ENCODE peak calls at places on chromosome 6, in five cellular contexts. One of them, this sample, is unnamed. For H3K36me3, the result is how much of the 10 kb centered on the place peaks cover.

GRCh38 chr6:130969807-130970491 is 93.1 kb downstream of the EPB41L2 start:
- DNase-seq in left ventricle myocardium inferior: peak
- DNase-seq in heart left ventricle: peak
- DNase-seq in heart right ventricle: peak
- DNase-seq in thoracic aorta: no peak
- DNase-seq in this sample: peak

GRCh38 chr6:82143041-82143481 is 104.5 kb downstream of the IBTK start:
- DNase-seq in left ventricle myocardium inferior: no peak
- DNase-seq in heart left ventricle: no peak
- DNase-seq in heart right ventricle: peak
- DNase-seq in thoracic aorta: no peak
- DNase-seq in this sample: no peak

GRCh38 chr6:39377530-39377929 is 55.0 kb upstream of the KCNK16 start:
- DNase-seq in left ventricle myocardium inferior: peak
- DNase-seq in heart left ventricle: peak
- DNase-seq in heart right ventricle: peak
- DNase-seq in thoracic aorta: no peak
- DNase-seq in this sample: peak

GRCh38 chr6:30418448-30418847 is 70.9 kb upstream of the HLA-E start:
- DNase-seq in left ventricle myocardium inferior: no peak
- DNase-seq in heart left ventricle: no peak
- DNase-seq in heart right ventricle: no peak
- DNase-seq in thoracic aorta: no peak
- DNase-seq in this sample: no peak

GRCh38 chr6:11329841-11330765 is 97.6 kb upstream of the NEDD9 start:
- DNase-seq in left ventricle myocardium inferior: no peak
- DNase-seq in heart left ventricle: no peak
- DNase-seq in heart right ventricle: no peak
- DNase-seq in thoracic aorta: no peak
- DNase-seq in this sample: no peak

GRCh38 chr6:24603241-24603640 is 42.8 kb downstream of the KIAA0319 start:
- DNase-seq in left ventricle myocardium inferior: no peak
- DNase-seq in heart left ventricle: no peak
- DNase-seq in heart right ventricle: no peak
- DNase-seq in thoracic aorta: no peak
- DNase-seq in this sample: no peak

GRCh38 chr6:106688177-106688951 is 59.0 kb downstream of the QRSL1 start:
- DNase-seq in left ventricle myocardium inferior: no peak
- DNase-seq in heart left ventricle: no peak
- DNase-seq in heart right ventricle: no peak
- DNase-seq in thoracic aorta: no peak
- DNase-seq in this sample: no peak

GRCh38 chr6:147194652-147195403 is 9.4 kb upstream of the STXBP5 start:
- DNase-seq in left ventricle myocardium inferior: no peak
- DNase-seq in heart left ventricle: no peak
- DNase-seq in heart right ventricle: no peak
- DNase-seq in thoracic aorta: no peak
- DNase-seq in this sample: no peak

GRCh38 chr6:8562133-8562532 is 126.8 kb upstream of the SLC35B3 start:
- DNase-seq in left ventricle myocardium inferior: no peak
- DNase-seq in heart left ventricle: no peak
- DNase-seq in heart right ventricle: no peak
- DNase-seq in thoracic aorta: no peak
- DNase-seq in this sample: no peak

GRCh38 chr6:151014404-151015150 is 149.1 kb downstream of the MTHFD1L start:
- DNase-seq in left ventricle myocardium inferior: peak
- DNase-seq in heart left ventricle: peak
- DNase-seq in heart right ventricle: peak
- DNase-seq in thoracic aorta: no peak
- DNase-seq in this sample: peak

GRCh38 chr6:12605888-12606345 is 110.7 kb upstream of the PHACTR1 start:
- DNase-seq in left ventricle myocardium inferior: peak
- DNase-seq in heart left ventricle: peak
- DNase-seq in heart right ventricle: peak
- DNase-seq in thoracic aorta: peak
- DNase-seq in this sample: no peak

GRCh38 chr6:7882505-7883257 is 27.9 kb downstream of the TXNDC5 start:
- DNase-seq in left ventricle myocardium inferior: no peak
- DNase-seq in heart left ventricle: no peak
- DNase-seq in heart right ventricle: no peak
- DNase-seq in thoracic aorta: no peak
- DNase-seq in this sample: no peak

GRCh38 chr6:52984247-52984646 is 10.8 kb downstream of the GSTA4 start:
- DNase-seq in left ventricle myocardium inferior: no peak
- DNase-seq in heart left ventricle: no peak
- DNase-seq in heart right ventricle: no peak
- DNase-seq in thoracic aorta: no peak
- DNase-seq in this sample: no peak

GRCh38 chr6:158639056-158639455 is 5.5 kb downstream of the DYNLT1 start:
- DNase-seq in left ventricle myocardium inferior: no peak
- DNase-seq in heart left ventricle: no peak
- DNase-seq in heart right ventricle: no peak
- DNase-seq in thoracic aorta: no peak
- DNase-seq in this sample: peak

GRCh38 chr6:16766836-16767745 is 5.8 kb upstream of the ATXN1 start:
- DNase-seq in left ventricle myocardium inferior: no peak
- DNase-seq in heart left ventricle: no peak
- DNase-seq in heart right ventricle: no peak
- DNase-seq in thoracic aorta: no peak
- DNase-seq in this sample: no peak

GRCh38 chr6:21732731-21733130 is 139.2 kb downstream of the SOX4 start:
- DNase-seq in left ventricle myocardium inferior: no peak
- DNase-seq in heart left ventricle: no peak
- DNase-seq in heart right ventricle: no peak
- DNase-seq in thoracic aorta: no peak
- DNase-seq in this sample: no peak
- H3K27ac ChIP-seq in left ventricle myocardium inferior: no peak
- H3K27ac ChIP-seq in heart left ventricle: no peak
- H3K27ac ChIP-seq in heart right ventricle: no peak
- H3K27ac ChIP-seq in thoracic aorta: no peak
- H3K27ac ChIP-seq in this sample: no peak

DNA sequence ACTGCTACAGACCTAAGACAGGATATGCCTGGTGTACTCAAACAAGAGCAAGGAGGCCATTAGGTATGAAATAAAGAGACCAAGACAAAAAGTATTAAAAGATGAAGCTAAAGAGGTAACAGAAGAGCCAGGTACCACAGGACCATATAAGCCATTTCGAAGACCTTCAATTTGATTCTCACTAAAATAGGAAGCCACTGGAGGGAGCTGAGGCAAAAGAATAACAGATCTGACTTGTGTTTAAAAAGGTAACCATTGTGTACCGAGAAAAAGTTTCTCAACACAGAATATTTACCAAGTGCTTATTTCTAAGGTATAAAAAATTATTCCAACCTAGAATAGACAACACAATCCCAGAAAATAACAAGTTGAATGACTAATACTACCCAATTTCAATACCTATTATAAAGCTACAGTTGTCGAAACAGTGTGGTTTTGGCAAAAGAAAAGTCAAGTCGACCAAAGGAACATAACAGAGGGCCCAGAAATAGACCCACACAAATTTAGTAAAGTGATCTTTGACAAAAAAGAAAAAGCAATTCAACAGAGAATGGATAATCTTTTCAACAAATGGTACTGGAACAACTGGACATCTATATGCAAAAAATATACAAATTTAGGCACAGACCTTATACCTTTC is 125.3 kb upstream of the DST start:
- DNase-seq in left ventricle myocardium inferior: no peak
- DNase-seq in heart left ventricle: no peak
- DNase-seq in heart right ventricle: no peak
- DNase-seq in thoracic aorta: no peak
- DNase-seq in this sample: no peak
- TF ChIP-seq CTCF in left ventricle myocardium inferior: peak
- TF ChIP-seq CTCF in heart left ventricle: no peak
- TF ChIP-seq CTCF in heart right ventricle: peak
- TF ChIP-seq CTCF in thoracic aorta: no peak
- TF ChIP-seq CTCF in this sample: peak

GRCh38 chr6:42783876-42784738 is 2.3 kb downstream of the BICRAL start:
- DNase-seq in left ventricle myocardium inferior: no peak
- DNase-seq in heart left ventricle: no peak
- DNase-seq in heart right ventricle: no peak
- DNase-seq in thoracic aorta: no peak
- DNase-seq in this sample: no peak
- H3K36me3 ChIP-seq in left ventricle myocardium inferior: under half
- H3K36me3 ChIP-seq in heart left ventricle: under half
- H3K36me3 ChIP-seq in heart right ventricle: under half
- H3K36me3 ChIP-seq in thoracic aorta: under half
- H3K36me3 ChIP-seq in this sample: under half

GRCh38 chr6:2763876-2764540 is 1.2 kb upstream of the WRNIP1 start:
- DNase-seq in left ventricle myocardium inferior: no peak
- DNase-seq in heart left ventricle: no peak
- DNase-seq in heart right ventricle: no peak
- DNase-seq in thoracic aorta: no peak
- DNase-seq in this sample: no peak
- H3K27ac ChIP-seq in left ventricle myocardium inferior: peak
- H3K27ac ChIP-seq in heart left ventricle: peak
- H3K27ac ChIP-seq in heart right ventricle: no peak
- H3K27ac ChIP-seq in thoracic aorta: peak
- H3K27ac ChIP-seq in this sample: peak

DNA sequence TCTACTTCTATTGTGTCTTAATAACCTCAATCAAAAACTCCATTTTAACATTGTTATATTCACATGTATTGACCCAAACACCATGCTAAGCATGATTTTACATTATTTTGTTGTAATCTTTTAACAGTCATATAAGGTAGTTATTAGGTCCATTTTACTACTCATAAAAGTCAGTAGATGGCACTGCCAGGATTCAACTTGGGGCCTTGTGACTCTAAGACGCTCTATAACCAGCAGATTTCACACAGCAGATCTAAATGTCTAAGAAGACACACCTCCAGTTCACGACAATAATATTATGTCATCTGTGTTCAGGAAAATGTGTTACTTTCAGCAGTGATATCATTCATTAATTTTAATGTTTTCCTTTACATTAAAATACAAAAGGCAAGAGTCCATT is 88.0 kb downstream of the FRK start:
- DNase-seq in left ventricle myocardium inferior: no peak
- DNase-seq in heart left ventricle: no peak
- DNase-seq in heart right ventricle: no peak
- DNase-seq in thoracic aorta: no peak
- DNase-seq in this sample: no peak
- TF ChIP-seq CTCF in left ventricle myocardium inferior: no peak
- TF ChIP-seq CTCF in heart left ventricle: no peak
- TF ChIP-seq CTCF in heart right ventricle: peak
- TF ChIP-seq CTCF in thoracic aorta: no peak
- TF ChIP-seq CTCF in this sample: no peak

DNA sequence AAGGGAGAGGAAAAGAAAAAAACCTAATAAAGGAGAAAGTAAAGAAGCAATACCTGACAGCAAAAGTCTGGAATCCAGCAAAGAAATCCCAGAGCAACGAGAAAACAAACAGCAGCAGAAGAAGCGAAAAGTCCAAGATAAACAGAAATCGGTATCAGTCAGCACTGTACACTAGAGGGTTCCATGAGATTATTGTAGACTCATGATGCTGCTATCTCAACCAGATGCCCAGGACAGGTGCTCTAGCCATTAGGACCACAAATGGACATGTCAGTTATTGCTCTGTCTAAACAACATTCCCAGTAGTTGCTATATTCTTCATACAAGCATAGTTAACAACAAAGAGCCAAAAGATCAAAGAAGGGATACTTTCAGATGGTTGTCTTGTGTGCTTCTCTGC is 70.8 kb upstream of the RNF146 start:
- DNase-seq in left ventricle myocardium inferior: no peak
- DNase-seq in heart left ventricle: no peak
- DNase-seq in heart right ventricle: no peak
- DNase-seq in thoracic aorta: no peak
- DNase-seq in this sample: no peak
- H3K36me3 ChIP-seq in left ventricle myocardium inferior: under half
- H3K36me3 ChIP-seq in heart left ventricle: under half
- H3K36me3 ChIP-seq in heart right ventricle: under half
- H3K36me3 ChIP-seq in thoracic aorta: under half
- H3K36me3 ChIP-seq in this sample: under half

DNA sequence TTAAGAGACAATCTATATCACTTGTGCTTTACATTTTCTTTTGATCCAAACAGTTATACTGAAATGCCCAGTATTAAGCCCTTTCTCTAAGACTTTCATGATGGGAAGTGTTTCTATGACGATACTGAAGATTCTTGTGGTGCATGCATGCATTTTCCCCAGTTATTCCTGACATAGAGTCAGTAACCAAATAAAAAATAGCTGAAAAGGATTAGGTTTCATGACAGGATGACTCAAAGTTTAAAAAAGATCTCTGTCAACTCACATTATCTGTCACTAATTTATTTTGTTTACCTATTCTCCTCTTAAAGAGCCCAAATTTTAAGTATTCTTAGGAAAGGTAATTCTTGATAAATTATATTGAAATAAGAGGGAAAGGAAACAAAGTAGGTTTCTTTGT is 98.4 kb downstream of the SESN1 start:
- DNase-seq in left ventricle myocardium inferior: no peak
- DNase-seq in heart left ventricle: no peak
- DNase-seq in heart right ventricle: no peak
- DNase-seq in thoracic aorta: no peak
- DNase-seq in this sample: no peak
- H3K27ac ChIP-seq in left ventricle myocardium inferior: peak
- H3K27ac ChIP-seq in heart left ventricle: no peak
- H3K27ac ChIP-seq in heart right ventricle: no peak
- H3K27ac ChIP-seq in thoracic aorta: no peak
- H3K27ac ChIP-seq in this sample: no peak

GRCh38 chr6:152648090-152648489 is 10.9 kb upstream of the SYNE1 start:
- DNase-seq in left ventricle myocardium inferior: no peak
- DNase-seq in heart left ventricle: no peak
- DNase-seq in heart right ventricle: no peak
- DNase-seq in thoracic aorta: no peak
- DNase-seq in this sample: no peak

DNA sequence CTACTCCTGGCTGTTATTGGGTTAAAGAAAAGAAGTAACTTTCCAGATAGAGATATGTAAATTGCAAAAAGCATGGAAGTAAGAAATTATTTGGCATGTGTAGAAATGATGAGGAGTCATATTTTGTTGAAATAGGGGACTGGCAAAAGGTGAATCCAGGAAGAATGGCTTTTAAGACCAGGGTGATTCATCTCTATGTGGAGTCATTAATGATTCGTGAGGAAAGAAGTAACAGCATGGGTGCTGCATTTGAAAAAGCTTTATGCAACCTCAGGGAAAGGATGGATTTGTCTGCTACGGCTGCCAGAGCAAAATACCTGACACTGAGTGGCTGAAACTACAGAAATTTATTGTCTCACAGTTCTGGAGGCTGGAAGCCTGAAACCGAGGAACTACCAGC is 14.8 kb upstream of the SYNE1 start:
- DNase-seq in left ventricle myocardium inferior: no peak
- DNase-seq in heart left ventricle: no peak
- DNase-seq in heart right ventricle: no peak
- DNase-seq in thoracic aorta: no peak
- DNase-seq in this sample: no peak
- TF ChIP-seq CTCF in left ventricle myocardium inferior: no peak
- TF ChIP-seq CTCF in heart left ventricle: no peak
- TF ChIP-seq CTCF in heart right ventricle: no peak
- TF ChIP-seq CTCF in thoracic aorta: no peak
- TF ChIP-seq CTCF in this sample: no peak

GRCh38 chr6:69668916-69669315 is 127.9 kb downstream of the LMBRD1 start:
- DNase-seq in left ventricle myocardium inferior: no peak
- DNase-seq in heart left ventricle: no peak
- DNase-seq in heart right ventricle: no peak
- DNase-seq in thoracic aorta: no peak
- DNase-seq in this sample: no peak

DNA sequence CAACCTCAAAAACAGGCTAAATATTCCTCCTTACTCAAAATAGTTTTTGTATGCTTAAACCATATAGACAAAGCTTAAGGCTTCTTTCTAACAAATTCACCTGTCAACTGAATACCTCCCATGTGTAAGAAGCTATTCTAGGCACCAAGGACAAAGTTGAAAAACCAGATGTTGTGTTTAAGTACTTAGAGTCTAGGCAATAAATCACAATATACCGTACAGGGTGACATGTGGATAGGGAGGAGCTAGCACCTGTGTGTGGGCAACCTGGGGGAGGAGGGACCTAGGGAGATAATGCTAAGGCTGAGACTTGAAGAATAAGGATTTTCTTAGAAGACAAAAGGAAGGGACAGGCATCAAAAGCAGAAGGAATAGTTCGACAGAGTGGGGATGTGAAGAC is 123.5 kb downstream of the LMBRD1 start:
- DNase-seq in left ventricle myocardium inferior: no peak
- DNase-seq in heart left ventricle: no peak
- DNase-seq in heart right ventricle: no peak
- DNase-seq in thoracic aorta: no peak
- DNase-seq in this sample: no peak
- H3K36me3 ChIP-seq in left ventricle myocardium inferior: half or more
- H3K36me3 ChIP-seq in heart left ventricle: under half
- H3K36me3 ChIP-seq in heart right ventricle: under half
- H3K36me3 ChIP-seq in thoracic aorta: under half
- H3K36me3 ChIP-seq in this sample: half or more

This sample was measured in tibial artery.